ENCODE peak calls at places on chromosomes 4 and X, in four cellular contexts. O, K, F and J are unnamed samples.

GRCh38 chr4:16457944-16458343 is 231.7 kb upstream of the TAPT1 start:
- DNase-seq in F (no peak), K (no peak), O (no peak), J (no peak)

GRCh38 chr4:139603576-139604387 is 47.8 kb upstream of the SETD7 start:
- DNase-seq in F (peak), O (peak), K (peak), J (peak)

GRCh38 chr4:8306511-8307021 is 37.0 kb downstream of the HTRA3 start:
- DNase-seq in O (no peak), K (no peak), F (no peak), J (no peak)

GRCh38 chr4:151407466-151408379 is 1.3 kb upstream of the FHIP1A start:
- DNase-seq in O (peak), F (no peak), K (peak), J (peak)

GRCh38 chr4:70996014-70996353 is 2.5 kb downstream of the DCK start:
- DNase-seq in O (no peak), K (no peak), F (peak), J (no peak)

GRCh38 chr4:56990109-56990508 is 11.4 kb downstream of the POLR2B start:
- DNase-seq in F (no peak), K (peak), O (no peak), J (no peak)

GRCh38 chr4:15130441-15130840 is 128.2 kb downstream of the CPEB2 start:
- DNase-seq in K (no peak), F (no peak), O (no peak), J (no peak)

GRCh38 chr4:13917010-13917409 is 289.5 kb upstream of the BOD1L1 start:
- DNase-seq in K (peak), F (no peak), O (no peak), J (no peak)

GRCh38 chr4:113760094-113760851 is 1.3 kb downstream of the CAMK2D start:
- DNase-seq in O (peak), F (peak), K (peak), J (no peak)

GRCh38 chrX:29422034-29422433 is 793.3 kb upstream of the MAGEB2 start:
- DNase-seq in O (no peak), F (no peak), K (no peak), J (no peak)

GRCh38 chr4:10045481-10045880 is 24.2 kb upstream of the SLC2A9 start:
- DNase-seq in K (peak), F (no peak), O (peak), J (no peak)

GRCh38 chr4:7335363-7336066 is 99.2 kb downstream of the PSAPL1 start:
- DNase-seq in O (peak), K (no peak), F (peak), J (peak)

GRCh38 chr4:20839957-20840356 is 139.7 kb downstream of the PACRGL start:
- DNase-seq in K (peak), O (peak), F (no peak), J (peak)

GRCh38 chr4:131093303-131093702 is 1997.4 kb downstream of the C4orf33 start:
- DNase-seq in K (no peak), F (no peak), O (no peak), J (no peak)

GRCh38 chr4:85489273-85489672 is 14.3 kb downstream of the ARHGAP24 start:
- DNase-seq in O (peak), F (no peak), K (peak), J (no peak)

GRCh38 chrX:18286322-18286831 is 65.7 kb upstream of the BEND2 start:
- DNase-seq in K (no peak), O (no peak), F (no peak), J (no peak)

GRCh38 chr4:151324449-151325319 is 721 bp downstream of the SH3D19 start:
- DNase-seq in F (no peak), K (peak), O (peak), J (peak)

GRCh38 chr4:152374606-152375285 is 161.1 kb downstream of the FBXW7 start:
- DNase-seq in F (no peak), K (no peak), O (no peak), J (no peak)

GRCh38 chr4:110826656-110827055 is 203.8 kb upstream of the PITX2 start:
- DNase-seq in O (no peak), K (no peak), F (no peak), J (no peak)

GRCh38 chrX:11766487-11766886 is 8.4 kb downstream of the MSL3 start:
- DNase-seq in O (no peak), K (no peak), F (no peak), J (no peak)

GRCh38 chr4:2715426-2715825 is 40.7 kb downstream of the TNIP2 start:
- DNase-seq in K (no peak), O (no peak), F (no peak), J (no peak)

GRCh38 chr4:2713337-2713736 is 42.8 kb downstream of the TNIP2 start:
- DNase-seq in K (no peak), F (no peak), O (no peak), J (no peak)

GRCh38 chr4:2714918-2715317 is 41.2 kb downstream of the TNIP2 start:
- DNase-seq in F (no peak), K (no peak), O (no peak), J (no peak)

GRCh38 chr4:2714071-2714770 is 41.9 kb downstream of the TNIP2 start:
- DNase-seq in K (peak), O (no peak), F (no peak), J (no peak)

GRCh38 chr4:2712261-2712842 is 43.8 kb downstream of the TNIP2 start:
- DNase-seq in F (peak), K (peak), O (no peak), J (no peak)
- TF ChIP-seq CTCF in F (peak), K (peak), O (no peak), J (no peak)

GRCh38 chrX:26651755-26652154 is 435.8 kb downstream of the MAGEB5 start:
- DNase-seq in O (no peak), F (peak), K (no peak), J (no peak)
- TF ChIP-seq CTCF in O (no peak), F (peak), K (no peak), J (no peak)

DNA sequence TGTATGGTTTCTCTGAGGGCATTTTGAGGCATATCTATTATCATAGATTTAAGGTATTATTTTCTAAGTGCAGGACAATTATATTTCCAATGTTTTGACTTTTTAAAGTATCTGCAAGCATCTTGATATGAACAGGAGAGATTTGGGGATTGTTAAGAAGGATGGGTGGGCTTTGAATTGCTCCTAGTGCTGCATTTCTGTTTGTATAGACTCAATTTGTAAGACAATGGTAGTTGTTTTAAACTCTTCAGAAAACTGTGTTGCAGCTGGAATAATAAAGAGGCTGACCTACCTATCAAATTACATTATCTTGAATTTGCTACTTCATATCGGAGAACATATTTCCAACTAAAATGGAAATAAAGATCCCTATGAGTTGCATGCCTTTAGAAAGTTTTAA is 570.3 kb downstream of the ADGRL3 start:
- DNase-seq in K (no peak), F (no peak), O (no peak), J (no peak)
- TF ChIP-seq CTCF in K (no peak), F (no peak), O (no peak), J (no peak)

GRCh38 chr4:93710101-93710846 is 118.3 kb upstream of the ATOH1 start:
- DNase-seq in O (peak), F (no peak), K (no peak), J (peak)
- TF ChIP-seq CTCF in O (peak), F (peak), K (no peak), J (no peak)

GRCh38 chr4:48033825-48034413 is 17.3 kb downstream of the NIPAL1 start:
- DNase-seq in O (peak), K (no peak), F (peak), J (peak)
- TF ChIP-seq CTCF in O (peak), K (peak), F (peak), J (peak)

GRCh38 chr4:155566241-155566823 is 100.3 kb upstream of the GUCY1A1 start:
- DNase-seq in F (no peak), K (no peak), O (no peak), J (no peak)
- TF ChIP-seq CTCF in F (no peak), K (no peak), O (no peak), J (no peak)

GRCh38 chr4:78954048-78954666 is 14.9 kb upstream of the PAQR3 start:
- DNase-seq in F (peak), K (peak), O (peak), J (peak)
- TF ChIP-seq CTCF in F (peak), K (peak), O (peak), J (no peak)

GRCh38 chrX:68090266-68090665 is 343.0 kb downstream of the OPHN1 start:
- DNase-seq in F (no peak), K (no peak), O (no peak), J (no peak)
- TF ChIP-seq CTCF in F (no peak), K (no peak), O (peak), J (no peak)

GRCh38 chr4:154529737-154530136 is 20.5 kb downstream of the PLRG1 start:
- DNase-seq in F (no peak), K (no peak), O (no peak), J (no peak)

GRCh38 chr4:154527308-154527707 is 22.9 kb downstream of the PLRG1 start:
- DNase-seq in O (no peak), K (no peak), F (peak), J (no peak)

GRCh38 chr4:154534296-154534695 is 15.9 kb downstream of the PLRG1 start:
- DNase-seq in F (no peak), O (no peak), K (no peak), J (no peak)

GRCh38 chr4:154526151-154526550 is 24.0 kb downstream of the PLRG1 start:
- DNase-seq in K (no peak), O (no peak), F (peak), J (no peak)

GRCh38 chr4:154528866-154529265 is 21.3 kb downstream of the PLRG1 start:
- DNase-seq in F (no peak), K (no peak), O (no peak), J (no peak)
- TF ChIP-seq CTCF in F (no peak), K (no peak), O (no peak), J (no peak)